ENCODE peak calls at places on chromosome 13, in six cellular contexts. D is GM12878, H is K562, J is H1, N is HCT116, Y is HepG2. A is an unnamed sample.

GRCh38 chr13:95392597-95392996 is 91.3 kb upstream of the ABCC4 start:
- DNase-seq in D (no peak), J (no peak), Y (no peak), H (no peak), N (no peak), A (no peak)

GRCh38 chr13:97938701-97939475 is 14.6 kb upstream of the IPO5 start:
- DNase-seq in D (no peak), H (no peak), N (no peak), Y (no peak), J (no peak), A (no peak)

GRCh38 chr13:74444161-74444571 is 310.0 kb upstream of the KLF12 start:
- DNase-seq in J (no peak), H (no peak), D (no peak), N (no peak), Y (no peak), A (no peak)

GRCh38 chr13:51956717-51957116 is 54.5 kb downstream of the ATP7B start:
- DNase-seq in H (no peak), D (no peak), J (no peak), Y (no peak), N (no peak), A (no peak)

GRCh38 chr13:37495046-37495445 is 103.5 kb downstream of the POSTN start:
- DNase-seq in D (no peak), Y (no peak), N (no peak), H (no peak), J (no peak), A (no peak)

GRCh38 chr13:54647275-54647674 is 1618.7 kb downstream of the OLFM4 start:
- DNase-seq in N (no peak), D (no peak), Y (no peak), H (no peak), J (no peak), A (no peak)

GRCh38 chr13:67023088-67023893 is 206.8 kb downstream of the PCDH9 start:
- DNase-seq in D (no peak), J (no peak), Y (no peak), H (no peak), N (no peak), A (peak; percentile 6)

GRCh38 chr13:46629811-46630413 is 76.9 kb downstream of the LRCH1 start:
- DNase-seq in Y (no peak), J (no peak), H (no peak), D (no peak), N (no peak), A (no peak)

GRCh38 chr13:51557875-51558604 is 26.2 kb upstream of the WDFY2 start:
- DNase-seq in Y (no peak), J (no peak), N (no peak), D (no peak), H (no peak), A (no peak)

GRCh38 chr13:78046349-78046748 is 127.7 kb upstream of the EDNRB start:
- DNase-seq in H (no peak), N (no peak), Y (no peak), D (no peak), J (no peak), A (no peak)

GRCh38 chr13:98664047-98664446 is 87.1 kb upstream of the STK24 start:
- DNase-seq in H (no peak), N (peak; percentile 85), D (no peak), Y (no peak), J (no peak), A (no peak)

GRCh38 chr13:102197193-102197592 is 204.7 kb downstream of the FGF14 start:
- DNase-seq in J (no peak), N (no peak), Y (peak; percentile 1), H (no peak), D (no peak), A (peak; percentile 6)

GRCh38 chr13:54162069-54162468 is 1133.5 kb downstream of the OLFM4 start:
- DNase-seq in D (no peak), H (no peak), N (no peak), J (no peak), Y (no peak), A (no peak)

GRCh38 chr13:35143123-35143522 is 201.1 kb downstream of the NBEA start:
- DNase-seq in N (no peak), H (no peak), D (no peak), J (no peak), Y (no peak), A (no peak)

GRCh38 chr13:38872693-38873092 is 117.9 kb downstream of the STOML3 start:
- DNase-seq in H (peak; percentile 20), N (peak; percentile 42), D (no peak), Y (peak; percentile 35), J (peak; percentile 77), A (peak; percentile 35)

GRCh38 chr13:49731766-49732165 is 40.5 kb upstream of the EBPL start:
- DNase-seq in J (no peak), Y (no peak), H (no peak), N (no peak), D (no peak), A (no peak)

GRCh38 chr13:33671560-33671959 is 146.4 kb upstream of the RFC3 start:
- DNase-seq in N (no peak), H (no peak), J (no peak), D (no peak), Y (no peak), A (no peak)

GRCh38 chr13:39385621-39386231 is 217.3 kb downstream of the LHFPL6 start:
- DNase-seq in N (no peak), H (no peak), J (no peak), Y (no peak), D (no peak), A (peak; percentile 79)

GRCh38 chr13:76148374-76148773 is 512.2 kb downstream of the LMO7 start:
- DNase-seq in J (no peak), D (no peak), Y (no peak), N (no peak), H (no peak), A (no peak)

GRCh38 chr13:89401209-89401810 is 1730.1 kb downstream of the SLITRK5 start:
- DNase-seq in N (no peak), D (no peak), H (no peak), Y (no peak), J (no peak), A (no peak)

GRCh38 chr13:44620057-44620456 is 43.9 kb upstream of the TSC22D1 start:
- DNase-seq in D (no peak), N (no peak), H (no peak), Y (no peak), J (no peak), A (no peak)

GRCh38 chr13:46119883-46120614 is 15.2 kb upstream of the CPB2 start:
- DNase-seq in H (peak; percentile 68), J (no peak), Y (no peak), D (no peak), N (peak; percentile 39), A (peak; percentile 20)

GRCh38 chr13:23399254-23399796 is 34.2 kb downstream of the SACS start:
- DNase-seq in H (no peak), Y (no peak), J (no peak), N (no peak), D (no peak), A (no peak)

GRCh38 chr13:63693696-63694095 is 2278.0 kb upstream of the PCDH20 start:
- DNase-seq in N (no peak), J (no peak), H (no peak), D (no peak), Y (no peak), A (no peak)

GRCh38 chr13:46288570-46289259 is 77.0 kb downstream of the LRRC63 start:
- DNase-seq in Y (peak; percentile 27), D (peak; percentile 19), H (peak; percentile 37), J (no peak), N (peak; percentile 39), A (peak; percentile 36)

GRCh38 chr13:51495300-51495699 is 42.5 kb upstream of the INTS6 start:
- DNase-seq in D (no peak), Y (no peak), H (no peak), J (no peak), N (no peak), A (no peak)

GRCh38 chr13:81781471-81781870 is 1440.5 kb upstream of the SPRY2 start:
- DNase-seq in N (no peak), Y (no peak), J (no peak), D (no peak), H (no peak), A (no peak)

GRCh38 chr13:47845981-47846380 is 155.1 kb downstream of the SUCLA2 start:
- DNase-seq in H (no peak), Y (no peak), J (no peak), D (no peak), N (no peak), A (no peak)

GRCh38 chr13:77139311-77139710 is 112.4 kb upstream of the FBXL3 start:
- DNase-seq in D (no peak), N (no peak), H (no peak), Y (no peak), J (no peak), A (no peak)

GRCh38 chr13:99605417-99606321 is 104.4 kb downstream of the TM9SF2 start:
- DNase-seq in J (peak; percentile 73), Y (peak; percentile 78), D (no peak), H (peak; percentile 17), N (peak; percentile 16), A (no peak)

DNA sequence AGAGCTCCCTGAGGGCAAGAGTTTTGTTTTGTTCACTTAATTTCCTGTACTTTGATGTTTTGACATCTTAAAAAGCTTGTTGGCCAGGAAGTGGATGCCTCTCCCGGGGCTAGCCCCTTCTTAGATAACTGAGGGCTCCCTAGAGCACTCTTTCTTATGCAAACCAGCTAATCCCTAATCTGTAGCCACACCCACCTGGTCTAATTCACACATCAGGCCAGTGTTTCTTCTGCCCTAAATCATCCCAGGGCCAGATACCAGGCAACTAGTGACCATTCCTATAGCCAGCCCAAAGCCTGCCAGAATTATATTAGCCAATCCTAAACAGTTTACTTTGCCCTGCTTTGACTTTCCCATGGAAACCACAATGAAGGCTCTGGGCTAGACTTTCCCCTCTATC is 24.7 kb downstream of the WBP4 start:
- DNase-seq in D (no peak), Y (no peak), H (no peak), N (no peak), J (no peak), A (peak; percentile 57)
- H3K9ac ChIP-seq in D (no peak overlapping the region), Y (no peak overlapping the region), H (no peak overlapping the region), N (no peak overlapping the region), J (no peak overlapping the region), A (no peak overlapping the region)

GRCh38 chr13:107551521-107551920 is 663.8 kb downstream of the LIG4 start:
- DNase-seq in N (no peak), Y (no peak), J (no peak), H (no peak), D (no peak), A (no peak)
- TF ChIP-seq ZNF274 in N (no peak), Y (no peak), J (no peak), H (no peak), D (no peak), A (no peak)

GRCh38 chr13:113447596-113447995 is 5.7 kb downstream of the ADPRHL1 start:
- DNase-seq in Y (no peak), D (no peak), N (no peak), J (no peak), H (no peak), A (no peak)
- H3K9ac ChIP-seq in Y (no peak overlapping the region), D (no peak overlapping the region), N (peak overlapping the region; percentile 92), J (no peak overlapping the region), H (no peak overlapping the region), A (no peak overlapping the region)

DNA sequence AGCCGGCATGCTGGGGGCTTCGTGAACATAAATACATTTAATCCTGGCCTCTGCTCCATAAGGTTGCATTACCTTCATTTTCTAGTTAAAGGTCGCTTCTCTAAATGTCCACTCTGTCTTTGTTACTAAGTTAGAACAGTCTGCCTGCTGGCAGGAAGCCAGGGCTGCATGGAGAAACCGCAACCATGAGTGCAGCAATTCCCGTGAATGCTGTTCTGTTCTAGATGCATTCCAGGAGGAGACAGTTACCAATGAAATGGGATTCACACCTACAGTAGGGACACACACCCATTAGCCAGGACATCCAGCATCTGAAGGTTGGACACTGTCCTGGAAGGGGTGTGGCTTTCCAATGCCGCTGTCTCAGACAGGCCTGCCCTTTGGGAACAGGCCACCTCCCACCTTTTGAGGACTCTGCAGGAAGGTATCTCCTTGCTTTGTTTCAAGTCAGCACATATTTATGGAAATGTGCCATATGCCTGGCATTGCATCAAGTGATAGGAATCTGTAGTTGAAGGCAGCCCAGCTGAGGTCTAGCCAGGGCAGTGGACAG is 129.7 kb downstream of the SLC7A1 start:
- DNase-seq in N (no peak), Y (peak; percentile 35), J (no peak), H (no peak), D (no peak), A (no peak)
- TF ChIP-seq ZNF274 in N (no peak), Y (no peak), J (no peak), H (no peak), D (no peak), A (no peak)

A was measured in NT2/D1.